ENCODE peak calls at places on chromosomes 6 and 20, in four cellular contexts. A, U, K and J are unnamed samples.

GRCh38 chr6:45555981-45556771 is 178.4 kb upstream of the SUPT3H start:
- DNase-seq in A (no peak), U (peak; percentile 8), K (no peak), J (no peak)

GRCh38 chr6:89369009-89369408 is 16.5 kb upstream of the UBE2J1 start:
- DNase-seq in A (peak; percentile 50), U (peak; percentile 35), K (no peak), J (peak; percentile 46)

GRCh38 chr6:11473008-11473740 is 64.4 kb upstream of the TMEM170B start:
- DNase-seq in A (no peak), U (no peak), K (no peak), J (no peak)

GRCh38 chr6:135680964-135681913 is 170.3 kb upstream of the PDE7B start:
- DNase-seq in A (no peak), U (no peak), K (no peak), J (no peak)

GRCh38 chr6:4801491-4802118 is 25.4 kb downstream of the CDYL start:
- DNase-seq in A (no peak), U (no peak), K (no peak), J (no peak)

GRCh38 chr20:2528671-2529070 is 7.7 kb upstream of the TMC2 start:
- DNase-seq in A (no peak), U (no peak), K (no peak), J (no peak)

GRCh38 chr6:46410330-46410953 is 80.8 kb downstream of the RCAN2 start:
- DNase-seq in A (no peak), U (peak; percentile 57), K (peak; percentile 45), J (no peak)

GRCh38 chr6:23478324-23478723 is 647.7 kb upstream of the NRSN1 start:
- DNase-seq in A (peak; percentile 9), U (no peak), K (no peak), J (no peak)

GRCh38 chr20:33337531-33338165 is 54.6 kb downstream of the BPIFB1 start:
- DNase-seq in A (no peak), U (no peak), K (no peak), J (no peak)

GRCh38 chr6:123519191-123519510 is 117.6 kb downstream of the TRDN start:
- DNase-seq in A (no peak), U (no peak), K (no peak), J (no peak)

GRCh38 chr6:26125015-26125690 is 37.9 kb downstream of the HFE start:
- DNase-seq in A (no peak), U (no peak), K (peak; percentile 46), J (no peak)

GRCh38 chr6:127201321-127201720 is 65.3 kb upstream of the RNF146 start:
- DNase-seq in A (no peak), U (no peak), K (no peak), J (no peak)

GRCh38 chr6:150683320-150683719 is 83.6 kb downstream of the PLEKHG1 start:
- DNase-seq in A (no peak), U (no peak), K (no peak), J (no peak)

GRCh38 chr6:94323853-94324252 is 904.5 kb upstream of the EPHA7 start:
- DNase-seq in A (peak; percentile 21), U (no peak), K (no peak), J (no peak)

GRCh38 chr20:56554869-56555268 is 21.8 kb downstream of the FAM209B start:
- DNase-seq in A (no peak), U (peak; percentile 92), K (peak; percentile 41), J (peak; percentile 30)

GRCh38 chr6:103215835-103216234 is 1643.9 kb downstream of the HACE1 start:
- DNase-seq in A (no peak), U (no peak), K (no peak), J (no peak)

GRCh38 chr20:31390490-31390889 is at the start of gene DEFB119:
- DNase-seq in A (no peak), U (no peak), K (no peak), J (no peak)

DNA sequence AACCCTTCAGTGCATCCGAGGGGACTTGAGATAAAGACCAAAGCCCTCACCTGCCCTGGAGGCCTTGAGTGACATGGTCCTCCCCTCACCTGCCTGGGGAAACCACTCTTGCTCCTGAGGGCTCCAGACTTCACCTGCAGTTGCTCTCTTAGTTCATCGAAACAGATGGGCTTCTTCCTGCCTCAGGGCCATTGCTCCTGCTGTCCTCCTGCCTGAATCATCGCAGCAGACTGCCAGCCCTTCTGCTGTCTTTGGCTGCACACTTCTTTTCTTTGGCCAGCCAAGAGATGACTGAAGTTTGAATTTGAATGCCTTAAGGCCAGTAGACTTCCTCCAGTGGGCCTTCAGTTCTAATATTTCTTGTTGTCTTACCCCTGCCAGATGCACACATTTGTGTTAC is 56.6 kb upstream of the SGK1 start:
- DNase-seq in A (no peak), U (no peak), K (no peak), J (no peak)
- TF ChIP-seq ELF4 in A (no peak), U (no peak), K (no peak), J (no peak)

DNA sequence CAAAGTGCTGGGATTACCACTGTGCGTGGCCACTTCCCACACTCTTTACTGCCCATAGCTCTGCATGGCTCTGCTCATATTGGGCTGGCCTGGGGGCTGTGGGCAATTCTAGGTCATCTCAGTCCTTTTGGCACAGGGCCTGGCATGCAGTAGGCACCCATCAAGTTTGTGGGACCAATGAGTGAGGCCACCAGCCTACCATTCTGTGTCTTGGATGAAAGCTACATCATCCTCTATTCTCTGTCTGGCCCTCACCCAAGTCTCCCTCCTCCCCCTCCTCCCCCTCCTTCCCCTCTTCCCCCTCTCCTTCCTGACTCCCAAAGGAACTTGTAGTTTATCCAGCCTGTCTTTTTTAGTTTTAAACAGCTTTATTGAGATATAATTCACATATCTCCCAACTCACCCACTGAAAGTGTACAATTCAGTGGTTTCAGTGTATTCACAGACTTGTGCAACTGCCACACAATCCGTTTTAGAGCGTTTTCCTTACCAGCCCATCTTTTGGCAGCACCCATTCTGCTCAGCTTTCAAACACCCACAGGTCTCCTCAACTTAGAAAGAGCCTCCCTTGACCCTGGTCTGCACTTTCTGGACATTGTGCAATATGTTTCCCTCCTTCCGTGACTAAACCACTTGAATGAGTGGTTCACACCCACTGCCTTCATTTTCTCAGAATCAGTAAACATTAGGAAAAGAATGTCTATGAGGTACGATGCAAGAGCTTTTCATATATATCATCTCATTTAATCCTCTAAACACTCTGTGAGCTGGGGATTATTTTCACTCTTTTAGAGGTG is 21.5 kb upstream of the MRPS18A start:
- DNase-seq in A (no peak), U (no peak), K (peak; percentile 65), J (no peak)
- TF ChIP-seq ELF4 in A (no peak), U (no peak), K (no peak), J (no peak)

GRCh38 chr6:116446399-116446798 is 14.8 kb upstream of the CALHM6 start:
- DNase-seq in A (no peak), U (no peak), K (no peak), J (no peak)

GRCh38 chr6:116444991-116445566 is 16.1 kb upstream of the CALHM6 start:
- DNase-seq in A (no peak), U (no peak), K (no peak), J (no peak)

GRCh38 chr6:116444575-116444974 is 16.6 kb upstream of the CALHM6 start:
- DNase-seq in A (no peak), U (no peak), K (no peak), J (no peak)

GRCh38 chr6:116443105-116443504 is 18.1 kb upstream of the CALHM6 start:
- DNase-seq in A (no peak), U (no peak), K (no peak), J (no peak)

DNA sequence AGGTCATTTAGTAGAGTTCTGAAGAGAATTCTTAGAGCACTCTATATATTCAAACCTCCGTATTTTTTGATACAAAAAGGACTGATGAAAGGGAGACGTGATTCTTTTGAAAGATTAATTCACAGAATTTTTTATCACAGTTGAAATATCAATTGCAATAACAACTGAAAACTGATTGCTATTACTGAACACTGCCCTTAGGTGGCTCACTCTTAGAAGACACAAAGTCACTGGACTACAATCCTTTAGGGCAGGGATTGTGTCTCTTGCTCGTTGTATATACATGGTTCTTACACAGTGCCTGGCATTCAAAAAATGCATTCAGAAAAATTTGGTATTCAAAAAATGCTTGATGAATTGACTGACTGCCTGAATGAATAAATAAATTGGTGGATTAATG is 17.1 kb upstream of the CALHM6 start:
- DNase-seq in A (no peak), U (peak; percentile 21), K (peak; percentile 40), J (peak; percentile 62)
- TF ChIP-seq ELF4 in A (no peak), U (no peak), K (no peak), J (no peak)

DNA sequence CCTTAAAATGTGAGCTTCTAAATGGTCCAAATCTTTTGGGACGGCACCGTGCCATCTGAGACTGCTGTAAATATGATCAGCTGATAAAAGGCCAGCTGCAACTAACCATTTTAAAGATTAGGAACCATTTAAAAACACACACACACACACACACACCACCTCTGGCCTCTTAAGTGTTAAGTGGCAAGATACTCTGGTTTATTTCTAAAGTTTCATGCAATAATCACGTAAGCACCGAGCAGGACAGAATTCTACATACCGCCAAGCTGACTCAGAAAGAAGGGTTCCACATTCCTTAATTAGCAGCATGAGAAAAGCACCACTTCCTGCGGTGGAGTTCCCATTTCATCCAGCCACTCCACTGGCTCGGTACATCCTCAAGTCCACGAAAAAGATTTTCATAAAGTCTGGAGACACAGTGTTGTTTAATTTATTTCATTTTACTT is 17.8 kb upstream of the ZNF217 start:
- DNase-seq in A (no peak), U (no peak), K (peak; percentile 66), J (peak; percentile 26)
- TF ChIP-seq ELF4 in A (no peak), U (no peak), K (no peak), J (no peak)

DNA sequence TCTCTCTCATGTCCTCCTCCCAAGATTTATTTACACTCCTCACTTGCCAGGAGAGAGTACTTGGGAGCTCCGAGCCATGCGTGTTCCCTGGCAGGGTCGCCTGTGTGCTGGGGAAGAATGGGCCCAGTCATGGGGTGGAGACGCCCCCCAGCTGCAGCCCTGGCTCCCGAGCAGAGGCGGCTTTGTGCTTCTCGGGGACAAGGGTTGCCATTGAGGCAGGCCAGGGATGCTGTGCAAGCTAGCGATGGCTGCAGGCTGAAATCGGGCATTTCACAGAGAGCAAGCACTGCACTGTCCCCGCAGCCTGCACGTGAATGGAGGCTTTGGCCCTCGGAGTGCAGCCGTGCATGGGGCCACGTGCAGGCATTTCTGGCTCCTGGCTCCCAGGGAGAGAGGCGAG is 23.8 kb downstream of the PHACTR3 start:
- DNase-seq in A (no peak), U (no peak), K (no peak), J (no peak)
- TF ChIP-seq ELF4 in A (no peak), U (no peak), K (no peak), J (no peak)